ENCODE peak calls at places on chromosomes 4 and X, in seven cellular contexts. S, D, H, G, A, Z and X are unnamed samples.
A peak's percentile ranks its signal among the peaks of the same experiment; 100 is the strongest.

GRCh38 chr4:125529071-125529470 is 214.3 kb downstream of the FAT4 start:
- DNase-seq in S (no peak), D (no peak), H (no peak), G (no peak), A (no peak), Z (no peak), X (no peak)

GRCh38 chr4:921830-922331 is 10.2 kb downstream of the GAK start:
- DNase-seq in S (no peak), D (peak; percentile 70), H (no peak), G (no peak), A (no peak), Z (no peak), X (no peak)

GRCh38 chr4:165720411-165721082 is 152.5 kb upstream of the TLL1 start:
- DNase-seq in S (no peak), D (no peak), H (no peak), G (peak; percentile 9), A (no peak), Z (no peak), X (no peak)

GRCh38 chr4:99759988-99760387 is 56.6 kb upstream of the DAPP1 start:
- DNase-seq in S (no peak), D (no peak), H (no peak), G (no peak), A (no peak), Z (no peak), X (no peak)

GRCh38 chr4:95095352-95095974 is 337.7 kb downstream of the BMPR1B start:
- DNase-seq in S (no peak), D (no peak), H (no peak), G (no peak), A (no peak), Z (no peak), X (no peak)

GRCh38 chr4:53119685-53120084 is 246.2 kb downstream of the SCFD2 start:
- DNase-seq in S (no peak), D (no peak), H (no peak), G (peak; percentile 19), A (no peak), Z (no peak), X (no peak)

GRCh38 chrX:101203782-101204351 is 15.7 kb upstream of the DRP2 start:
- DNase-seq in S (no peak), D (no peak), H (no peak), G (no peak), A (no peak), Z (no peak), X (no peak)

GRCh38 chrX:68931345-68931744 is 102.5 kb downstream of the EFNB1 start:
- DNase-seq in S (no peak), D (no peak), H (no peak), G (no peak), A (no peak), Z (no peak), X (no peak)

GRCh38 chr4:72076562-72076961 is 44.8 kb downstream of the NPFFR2 start:
- DNase-seq in S (no peak), D (no peak), H (no peak), G (no peak), A (no peak), Z (no peak), X (no peak)

GRCh38 chrX:149145845-149146285 is 359.2 kb downstream of the IDS start:
- DNase-seq in S (no peak), D (no peak), H (no peak), G (no peak), A (no peak), Z (no peak), X (no peak)

GRCh38 chr4:48243897-48244296 is 25.7 kb downstream of the TEC start:
- DNase-seq in S (no peak), D (no peak), H (no peak), G (no peak), A (no peak), Z (no peak), X (no peak)

GRCh38 chr4:98546910-98547544 is 111.4 kb downstream of the TSPAN5 start:
- DNase-seq in S (no peak), D (peak; percentile 29), H (no peak), G (no peak), A (no peak), Z (no peak), X (no peak)
- H3K4me3 ChIP-seq in S (no peak overlapping the region), D (peak overlapping the region; percentile 37), H (no peak overlapping the region), G (no peak overlapping the region), A (no peak overlapping the region), Z (no peak overlapping the region), X (no peak overlapping the region)

DNA sequence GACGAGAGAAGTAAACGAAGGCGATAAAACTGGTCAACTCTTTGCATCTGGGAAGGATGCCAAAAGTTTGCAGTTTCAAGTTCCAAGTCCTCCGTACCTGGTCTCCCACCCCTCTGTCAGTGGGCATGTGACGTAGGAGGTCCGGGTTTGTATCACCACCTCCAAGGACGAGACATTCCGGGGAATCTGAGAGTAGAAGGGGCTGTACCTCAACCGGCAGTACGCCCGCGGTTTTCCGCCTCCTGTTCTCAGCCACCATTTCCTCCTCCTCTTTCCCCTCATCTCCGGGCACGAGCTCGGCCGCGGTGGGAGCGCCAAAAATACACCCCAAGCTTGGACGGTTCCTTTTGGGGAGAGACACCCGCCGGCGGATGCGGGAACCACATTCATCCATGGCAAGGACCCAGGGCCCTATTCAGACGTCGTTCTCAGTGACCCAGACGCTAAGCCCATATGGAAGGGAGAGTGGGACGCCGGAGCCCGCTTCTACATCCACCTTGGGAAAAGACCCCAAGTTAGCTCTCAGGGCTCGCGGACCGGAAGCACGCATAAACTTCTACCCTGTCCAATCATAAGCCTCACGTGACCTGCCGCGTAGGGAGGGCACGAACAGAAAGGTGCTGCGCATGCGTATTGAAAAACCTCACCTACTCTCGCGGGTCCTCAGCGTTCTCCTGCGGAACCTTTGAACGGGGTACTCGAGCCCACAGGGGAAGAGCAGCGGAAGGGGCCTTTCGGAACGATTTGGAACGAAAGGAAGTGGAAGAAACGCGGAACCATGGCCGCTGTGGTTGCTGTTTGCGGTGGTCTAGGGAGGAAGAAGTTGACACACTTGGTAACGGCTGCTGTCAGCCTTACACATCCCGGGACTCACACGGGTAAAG is at the start of the genes HELQ and MRPS18C:
- DNase-seq in S (peak; percentile 95), D (peak; percentile 88), H (peak; percentile 95), G (peak; percentile 97), A (peak; percentile 96), Z (peak; percentile 97), X (peak; percentile 90)
- H3K4me1 ChIP-seq in S (peaks cover 14% of the 10 kb centered on the region), D (peaks cover 25% of the 10 kb centered on the region), H (peaks cover 32% of the 10 kb centered on the region), G (peaks cover 30% of the 10 kb centered on the region), A (peaks cover 10% of the 10 kb centered on the region), Z (peaks cover 33% of the 10 kb centered on the region), X (peaks cover 35% of the 10 kb centered on the region)

GRCh38 chr4:88163286-88163685 is 4.8 kb upstream of the ABCG2 start:
- DNase-seq in S (no peak), D (no peak), H (no peak), G (no peak), A (no peak), Z (no peak), X (no peak)

GRCh38 chr4:88158360-88159136 is at the start of gene ABCG2:
- DNase-seq in S (no peak), D (peak; percentile 90), H (peak; percentile 10), G (peak; percentile 14), A (peak; percentile 16), Z (no peak), X (peak; percentile 0)

GRCh38 chr4:88159137-88159725 is 792 bp upstream of the ABCG2 start:
- DNase-seq in S (no peak), D (peak; percentile 85), H (no peak), G (peak; percentile 14), A (no peak), Z (no peak), X (no peak)

GRCh38 chr4:88162636-88163035 is 4.2 kb upstream of the ABCG2 start:
- DNase-seq in S (no peak), D (no peak), H (no peak), G (no peak), A (no peak), Z (no peak), X (no peak)

DNA sequence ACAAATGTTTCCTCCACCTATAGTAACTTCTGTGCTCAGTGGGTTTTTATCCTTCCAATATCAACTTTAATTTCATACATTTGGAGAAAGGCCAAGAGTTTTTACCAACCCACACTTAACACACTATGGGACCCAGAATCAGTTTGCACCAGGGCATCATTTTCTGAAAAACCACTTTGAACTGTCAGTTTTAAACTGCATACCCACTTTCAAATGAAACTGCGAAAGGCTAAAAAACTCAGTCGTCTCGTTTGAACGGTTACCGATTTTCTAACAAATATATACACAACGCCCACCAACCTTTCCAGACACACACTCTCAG is 440 bp downstream of the ABCG2 start:
- DNase-seq in S (no peak), D (no peak), H (no peak), G (no peak), A (no peak), Z (no peak), X (no peak)
- H3K4me3 ChIP-seq in S (peak overlapping the region; percentile 41), D (peak overlapping the region; percentile 52), H (peak overlapping the region; percentile 70), G (no peak overlapping the region), A (peak overlapping the region; percentile 72), Z (peak overlapping the region; percentile 52), X (peak overlapping the region; percentile 41)

DNA sequence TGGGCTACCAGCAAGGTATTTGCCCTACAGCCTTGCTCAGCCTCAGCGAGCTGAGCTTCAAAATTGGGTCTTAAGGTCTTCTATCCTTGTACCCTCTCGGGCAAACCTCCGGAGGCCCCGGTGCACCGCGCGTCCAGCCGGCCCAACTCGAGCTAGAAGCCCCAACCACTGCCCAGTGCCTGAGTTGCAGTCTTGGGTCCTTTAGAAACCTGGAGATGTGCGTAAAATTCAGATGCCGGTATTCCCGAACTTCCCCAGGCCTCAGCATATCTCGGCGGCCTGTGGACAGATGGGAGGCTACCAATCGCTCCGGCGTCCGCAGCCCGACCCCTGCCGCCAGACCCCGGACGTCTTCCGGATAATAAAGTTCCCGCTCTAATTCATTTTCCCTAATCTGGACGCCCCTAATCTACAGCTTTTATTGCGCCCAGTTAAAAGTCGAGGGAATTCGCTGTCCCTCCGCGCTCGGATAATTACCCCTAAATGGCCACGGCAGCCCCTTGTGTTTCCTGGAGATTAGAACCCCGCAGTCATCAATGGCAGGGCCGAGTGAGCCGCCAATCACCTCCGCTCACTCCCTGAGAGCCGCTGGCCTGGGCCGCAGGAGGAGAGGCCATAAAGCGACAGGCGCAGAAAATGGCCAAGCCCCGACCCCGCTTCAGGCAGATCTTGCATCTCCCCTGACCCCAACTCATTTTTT is 1.5 kb upstream of the MSX1 start:
- DNase-seq in S (no peak), D (no peak), H (no peak), G (no peak), A (no peak), Z (no peak), X (no peak)
- H3K4me1 ChIP-seq in S (peaks cover 33% of the 10 kb centered on the region), D (peaks cover 41% of the 10 kb centered on the region), H (peaks cover 51% of the 10 kb centered on the region), G (peaks cover 58% of the 10 kb centered on the region), A (peaks cover 36% of the 10 kb centered on the region), Z (peaks cover 11% of the 10 kb centered on the region), X (peaks cover 15% of the 10 kb centered on the region)

GRCh38 chrX:110671068-110671803 is 124.4 kb downstream of the CHRDL1 start:
- DNase-seq in S (no peak), D (no peak), H (no peak), G (no peak), A (no peak), Z (no peak), X (no peak)
- H3K4me3 ChIP-seq in S (no peak overlapping the region), D (no peak overlapping the region), H (no peak overlapping the region), G (no peak overlapping the region), A (no peak overlapping the region), Z (no peak overlapping the region), X (no peak overlapping the region)